ENCODE peak calls at places on chromosomes 2 and 18, in seven cellular contexts. A is cardiac muscle cell, M is mucosa of descending colon, K is BE2C, X is heart left ventricle, N is ascending aorta, F is lower lobe of right lung. O is an unnamed sample.

GRCh38 chr2:39175391-39175790 is 54.5 kb upstream of the SOS1 start:
- DNase-seq in A (no peak), M (no peak), K (no peak), X (no peak), N (no peak), F (no peak), O (no peak)

GRCh38 chr2:94996401-94997100 is 29.0 kb upstream of the MAL start:
- DNase-seq in A (no peak), M (no peak), K (no peak), X (no peak), N (no peak), F (peak; percentile 20), O (no peak)

GRCh38 chr2:48756289-48756688 is 765 bp upstream of the LHCGR start:
- DNase-seq in A (no peak), M (no peak), K (no peak), X (no peak), N (no peak), F (no peak), O (no peak)

GRCh38 chr2:228600265-228600664 is 418.8 kb upstream of the SPHKAP start:
- DNase-seq in A (peak; percentile 10), M (no peak), K (no peak), X (no peak), N (no peak), F (no peak), O (no peak)

GRCh38 chr2:39994151-39994550 is 215.1 kb upstream of the THUMPD2 start:
- DNase-seq in A (peak; percentile 48), M (no peak), K (no peak), X (no peak), N (no peak), F (no peak), O (no peak)

GRCh38 chr2:30713698-30714097 is 93.5 kb downstream of the CAPN13 start:
- DNase-seq in A (no peak), M (no peak), K (no peak), X (no peak), N (peak; percentile 62), F (no peak), O (no peak)

GRCh38 chr2:189265696-189266320 is 86.2 kb upstream of the COL5A2 start:
- DNase-seq in A (no peak), M (no peak), K (no peak), X (no peak), N (no peak), F (no peak), O (no peak)

GRCh38 chr18:5294618-5295230 is 802 bp downstream of the ZBTB14 start:
- DNase-seq in A (peak; percentile 64), M (peak; percentile 81), K (peak; percentile 26), X (peak; percentile 63), N (peak; percentile 71), F (peak; percentile 76), O (peak; percentile 63)

GRCh38 chr2:108161298-108161697 is 78.5 kb upstream of the SULT1C3 start:
- DNase-seq in A (no peak), M (no peak), K (no peak), X (no peak), N (no peak), F (no peak), O (no peak)

GRCh38 chr2:38076250-38076709 is 329 bp upstream of the CYP1B1 start:
- DNase-seq in A (peak; percentile 91), M (peak; percentile 73), K (peak; percentile 76), X (peak; percentile 77), N (peak; percentile 83), F (peak; percentile 88), O (peak; percentile 76)

GRCh38 chr2:203685081-203685621 is 21.3 kb upstream of the CD28 start:
- DNase-seq in A (peak; percentile 96), M (no peak), K (no peak), X (peak; percentile 40), N (peak; percentile 82), F (no peak), O (no peak)

GRCh38 chr2:203683932-203684556 is 22.4 kb upstream of the CD28 start:
- DNase-seq in A (peak; percentile 90), M (no peak), K (no peak), X (peak; percentile 45), N (peak; percentile 74), F (no peak), O (no peak)

GRCh38 chr2:203687161-203687560 is 19.3 kb upstream of the CD28 start:
- DNase-seq in A (peak; percentile 26), M (no peak), K (no peak), X (no peak), N (no peak), F (no peak), O (no peak)

GRCh38 chr2:203683421-203683820 is 23.0 kb upstream of the CD28 start:
- DNase-seq in A (no peak), M (no peak), K (no peak), X (no peak), N (no peak), F (no peak), O (no peak)

DNA sequence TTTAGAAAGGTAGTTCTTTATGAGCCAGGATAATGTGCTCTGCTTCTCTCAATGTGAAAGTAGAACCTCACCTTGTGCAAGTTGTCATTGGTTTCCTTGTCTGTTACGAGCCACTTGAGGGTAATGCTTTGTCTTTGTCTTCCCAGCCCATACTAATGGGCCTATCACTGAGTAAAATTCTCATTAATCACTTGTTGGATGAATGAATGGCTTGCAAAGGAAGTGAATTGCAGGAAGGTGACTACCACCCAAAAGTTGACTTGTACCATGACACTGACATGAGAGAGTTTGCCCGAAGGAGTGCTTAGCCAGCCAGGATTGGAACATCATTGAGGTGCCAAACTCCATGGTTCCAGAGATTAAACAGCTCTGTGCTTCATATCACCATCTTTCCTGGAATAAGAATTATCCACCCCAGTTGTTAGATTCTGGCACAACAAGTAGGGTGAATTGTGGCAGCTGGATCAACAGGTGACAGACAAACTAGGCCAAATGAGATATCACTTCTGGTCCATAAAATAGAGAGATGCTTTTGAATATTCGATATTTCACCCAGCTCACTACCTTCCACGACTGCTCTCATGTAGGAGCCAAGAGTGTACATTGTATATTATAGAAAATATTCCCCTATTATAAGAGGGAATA is 20.5 kb upstream of the CD28 start:
- DNase-seq in A (no peak), M (no peak), K (no peak), X (no peak), N (no peak), F (no peak), O (no peak)
- H3K4me1 ChIP-seq in A (peaks cover 8% of the 10 kb centered on the region), M (peaks cover 5% of the 10 kb centered on the region), K (no peaks in the 10 kb centered on the region), X (peaks cover 86% of the 10 kb centered on the region), N (peaks cover 70% of the 10 kb centered on the region), F (peaks cover 94% of the 10 kb centered on the region), O (peaks cover 4% of the 10 kb centered on the region)

DNA sequence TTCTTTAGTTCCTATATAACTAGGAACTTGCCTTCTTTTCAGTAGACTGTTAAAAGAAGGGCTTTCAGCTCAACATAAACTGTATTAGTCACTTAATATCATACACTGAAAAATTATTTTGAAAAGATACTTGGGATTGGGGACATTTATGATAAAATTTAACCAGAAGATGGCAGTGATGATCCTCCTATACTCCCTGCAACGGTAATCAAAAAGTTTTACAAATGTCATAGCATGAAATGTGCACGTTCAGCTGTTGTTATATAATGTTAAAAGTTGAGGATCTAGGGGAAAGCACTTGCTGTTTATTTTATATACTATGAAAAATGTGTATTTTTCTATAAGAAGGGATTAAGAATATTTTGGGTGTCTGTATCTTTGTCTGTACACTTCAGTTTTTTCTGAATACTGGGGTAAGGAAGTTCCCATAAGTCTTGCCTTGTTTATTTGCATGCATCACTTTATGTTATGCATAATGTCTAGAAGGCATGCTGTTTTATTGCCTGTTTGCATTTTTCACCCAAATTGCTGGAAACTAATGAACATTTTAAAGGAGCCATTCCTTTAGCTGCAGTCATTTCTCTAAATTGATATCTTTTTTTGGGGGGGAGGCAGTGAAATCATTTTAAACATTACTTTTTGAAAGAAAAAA is 19.0 kb downstream of the DYNC1I2 start:
- DNase-seq in A (peak; percentile 44), M (no peak), K (no peak), X (no peak), N (no peak), F (no peak), O (no peak)
- TF ChIP-seq CTCF in A (peak; percentile 41), M (no peak), K (peak; percentile 17), X (peak; percentile 48), N (peak; percentile 11), F (peak; percentile 36), O (no peak)

GRCh38 chr2:152355411-152355831 is 20.4 kb downstream of the FMNL2 start:
- DNase-seq in A (no peak), M (no peak), K (no peak), X (no peak), N (no peak), F (no peak), O (no peak)
- H3K4me1 ChIP-seq in A (no peaks in the 10 kb centered on the region), M (no peaks in the 10 kb centered on the region), K (no peaks in the 10 kb centered on the region), X (peaks cover 8% of the 10 kb centered on the region), N (peaks cover 29% of the 10 kb centered on the region), F (peaks cover 5% of the 10 kb centered on the region), O (no peaks in the 10 kb centered on the region)

DNA sequence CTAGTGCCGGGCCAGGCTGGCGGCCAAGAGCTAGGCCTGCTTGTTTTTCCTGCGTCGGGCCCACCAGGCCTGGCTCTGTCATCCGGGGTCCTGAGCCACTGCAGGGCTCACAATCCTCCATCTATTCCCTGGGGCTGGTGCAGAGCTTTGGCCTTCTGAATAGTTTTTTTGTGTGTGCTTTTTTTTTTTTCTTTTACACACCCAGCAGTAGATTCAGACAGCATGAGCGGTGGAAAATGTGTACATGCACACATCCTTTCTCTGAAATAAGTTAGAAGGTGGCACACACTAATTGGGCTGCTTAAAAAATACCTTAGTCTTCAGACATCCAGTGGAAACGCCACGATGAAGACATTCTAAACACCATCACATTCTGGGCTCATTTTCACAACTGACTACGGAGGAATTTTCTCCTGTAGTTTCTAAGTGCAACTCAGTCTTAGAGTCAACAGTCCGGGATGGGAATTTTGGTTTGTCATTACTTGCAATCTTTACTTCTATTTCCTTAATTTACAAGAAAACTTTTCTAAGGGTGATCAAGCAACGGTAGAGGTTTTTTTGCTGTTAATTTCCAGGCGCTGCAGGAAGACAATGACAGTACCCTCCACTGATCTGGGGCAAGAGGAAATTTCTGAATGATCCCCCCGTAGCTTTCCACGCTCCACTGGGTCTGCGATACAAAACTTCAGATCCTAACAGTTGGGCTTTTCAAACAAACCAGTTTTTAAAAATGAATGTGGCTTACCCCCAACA is 6.0 kb downstream of the ZFP36L2 start:
- DNase-seq in A (peak; percentile 52), M (no peak), K (no peak), X (no peak), N (no peak), F (no peak), O (no peak)
- TF ChIP-seq CTCF in A (no peak), M (no peak), K (no peak), X (no peak), N (no peak), F (no peak), O (no peak)

GRCh38 chr18:23178661-23179081 is 43.4 kb downstream of the CABLES1 start:
- DNase-seq in A (no peak), M (no peak), K (no peak), X (no peak), N (no peak), F (no peak), O (no peak)

GRCh38 chr18:23178201-23178600 is 42.9 kb downstream of the CABLES1 start:
- DNase-seq in A (no peak), M (no peak), K (no peak), X (no peak), N (no peak), F (no peak), O (no peak)

GRCh38 chr18:23177433-23178072 is 42.3 kb downstream of the CABLES1 start:
- DNase-seq in A (no peak), M (no peak), K (no peak), X (no peak), N (no peak), F (no peak), O (no peak)

GRCh38 chr18:23179416-23179815 is 44.1 kb downstream of the CABLES1 start:
- DNase-seq in A (no peak), M (no peak), K (no peak), X (no peak), N (no peak), F (no peak), O (no peak)

GRCh38 chr18:23176701-23177432 is 41.6 kb downstream of the CABLES1 start:
- DNase-seq in A (no peak), M (no peak), K (no peak), X (no peak), N (no peak), F (no peak), O (no peak)
- H3K4me1 ChIP-seq in A (no peaks in the 10 kb centered on the region), M (no peaks in the 10 kb centered on the region), K (no peaks in the 10 kb centered on the region), X (no peaks in the 10 kb centered on the region), N (peaks cover 10% of the 10 kb centered on the region), F (peaks cover 21% of the 10 kb centered on the region), O (no peaks in the 10 kb centered on the region)

O was measured in ovary.